ENCODE peak calls at places on chromosomes 5 and 9, in five cellular contexts. H, L, M, D and S are unnamed samples.

GRCh38 chr5:75335952-75336624 is 932 bp upstream of the HMGCR start:
- DNase-seq in L (no peak), H (peak; percentile 88), M (peak; percentile 86), D (no peak), S (peak; percentile 43)

GRCh38 chr5:60672693-60673264 is 27.2 kb downstream of the DEPDC1B start:
- DNase-seq in H (no peak), L (no peak), M (peak; percentile 25), D (no peak), S (no peak)

GRCh38 chr5:179153341-179153901 is 93.2 kb downstream of the ZNF354C start:
- DNase-seq in L (no peak), H (no peak), M (no peak), D (no peak), S (no peak)

GRCh38 chr9:115263731-115264130 is 145.8 kb upstream of the TNC start:
- DNase-seq in M (no peak), H (peak; percentile 66), D (no peak), L (no peak), S (no peak)

GRCh38 chr5:84729326-84729725 is 344.6 kb upstream of the EDIL3 start:
- DNase-seq in M (peak; percentile 10), D (no peak), H (peak; percentile 29), L (no peak), S (no peak)

GRCh38 chr5:66796306-66797292 is 200.4 kb downstream of the MAST4 start:
- DNase-seq in H (peak; percentile 3), D (no peak), M (peak; percentile 14), L (no peak), S (no peak)

GRCh38 chr9:133148351-133149129 is 15.2 kb downstream of the GBGT1 start:
- DNase-seq in L (no peak), H (peak; percentile 38), D (no peak), M (peak; percentile 50), S (peak; percentile 31)

GRCh38 chr5:2184024-2184362 is 301.3 kb upstream of the IRX4 start:
- DNase-seq in D (no peak), M (no peak), H (no peak), L (no peak), S (no peak)

GRCh38 chr9:94482110-94482509 is 72.8 kb upstream of the PCAT7 start:
- DNase-seq in D (no peak), H (no peak), L (no peak), M (no peak), S (no peak)

GRCh38 chr5:3258050-3258449 is 337.6 kb upstream of the IRX1 start:
- DNase-seq in H (no peak), D (no peak), M (no peak), L (no peak), S (no peak)

GRCh38 chr5:149219584-149219983 is 52.1 kb upstream of the AFAP1L1 start:
- DNase-seq in M (no peak), H (no peak), D (no peak), L (no peak), S (no peak)

GRCh38 chr9:131348631-131349521 is 45.0 kb upstream of the PRRC2B start:
- DNase-seq in L (peak; percentile 56), D (no peak), H (no peak), M (peak; percentile 46), S (no peak)

GRCh38 chr9:83034587-83034986 is 28.4 kb downstream of the RASEF start:
- DNase-seq in M (no peak), D (no peak), H (peak; percentile 43), L (no peak), S (no peak)

GRCh38 chr9:87080512-87081225 is 133.4 kb upstream of the GAS1 start:
- DNase-seq in D (no peak), L (no peak), H (no peak), M (peak; percentile 9), S (no peak)

GRCh38 chr5:108830705-108831276 is 83.1 kb downstream of the FER start:
- DNase-seq in H (no peak), M (peak; percentile 80), D (no peak), L (no peak), S (no peak)

GRCh38 chr9:129776938-129777768 is 24.3 kb upstream of the PTGES start:
- DNase-seq in D (no peak), M (peak; percentile 88), L (peak; percentile 77), H (peak; percentile 100), S (no peak)

GRCh38 chr9:32411753-32412152 is 27.3 kb downstream of the ACO1 start:
- DNase-seq in M (no peak), D (no peak), L (no peak), H (no peak), S (no peak)

GRCh38 chr5:39020465-39020864 is 53.7 kb downstream of the RICTOR start:
- DNase-seq in D (no peak), M (no peak), H (no peak), L (no peak), S (no peak)
- H3K4me1 ChIP-seq in D (peaks cover 5% of the 10 kb centered on the region), M (peaks cover 10% of the 10 kb centered on the region), H (peaks cover 15% of the 10 kb centered on the region), L (peaks cover 13% of the 10 kb centered on the region), S (peaks cover 9% of the 10 kb centered on the region)

GRCh38 chr5:54610197-54610898 is 92.8 kb downstream of the SNX18 start:
- DNase-seq in L (no peak), M (peak; percentile 66), D (no peak), H (no peak), S (no peak)

GRCh38 chr5:54615381-54615780 is 97.8 kb downstream of the SNX18 start:
- DNase-seq in L (no peak), M (no peak), H (no peak), D (no peak), S (no peak)

GRCh38 chr5:54611290-54611951 is 93.9 kb downstream of the SNX18 start:
- DNase-seq in M (no peak), L (no peak), H (no peak), D (no peak), S (no peak)

GRCh38 chr5:54616031-54616430 is 98.5 kb downstream of the SNX18 start:
- DNase-seq in M (no peak), L (no peak), H (peak; percentile 89), D (no peak), S (no peak)

GRCh38 chr5:54612711-54613110 is 95.2 kb downstream of the SNX18 start:
- DNase-seq in H (no peak), D (no peak), L (no peak), M (no peak), S (no peak)
- H3K23ac ChIP-seq in H (no peak overlapping the region), D (no peak overlapping the region), L (no peak overlapping the region), M (no peak overlapping the region), S (no peak overlapping the region)

GRCh38 chr9:38041564-38042267 is 27.3 kb downstream of the SHB start:
- DNase-seq in L (no peak), H (no peak), D (no peak), M (no peak), S (no peak)

GRCh38 chr9:38039907-38040682 is 28.9 kb downstream of the SHB start:
- DNase-seq in H (no peak), D (no peak), M (no peak), L (no peak), S (no peak)

GRCh38 chr9:38038307-38039089 is 30.5 kb downstream of the SHB start:
- DNase-seq in D (no peak), L (no peak), H (no peak), M (peak; percentile 55), S (no peak)

GRCh38 chr9:38037981-38038306 is 31.1 kb downstream of the SHB start:
- DNase-seq in H (no peak), D (no peak), M (no peak), L (no peak), S (no peak)

GRCh38 chr9:38039090-38039906 is 29.7 kb downstream of the SHB start:
- DNase-seq in D (no peak), M (peak; percentile 69), H (peak; percentile 48), L (no peak), S (no peak)
- H4K8ac ChIP-seq in D (no peak overlapping the region), M (no peak overlapping the region), H (peak overlapping the region; percentile 66), L (no peak overlapping the region), S (no peak overlapping the region)

GRCh38 chr5:36883894-36884462 is 7.4 kb downstream of the NIPBL start:
- DNase-seq in L (no peak), M (no peak), H (no peak), D (no peak), S (no peak)
- H3K4me1 ChIP-seq in L (no peaks in the 10 kb centered on the region), M (no peaks in the 10 kb centered on the region), H (no peaks in the 10 kb centered on the region), D (no peaks in the 10 kb centered on the region), S (peaks cover 6% of the 10 kb centered on the region)